ENCODE peak calls at places on chromosome 9, in four cellular contexts. F is uterus, N is ovary, K is prostate gland. E is an unnamed sample.

GRCh38 chr9:104992696-104993095 is 64.7 kb upstream of the ABCA1 start:
- DNase-seq in F (no peak), N (no peak), K (no peak), E (no peak)

GRCh38 chr9:7779201-7779600 is 20.4 kb downstream of the DMAC1 start:
- DNase-seq in N (no peak), K (no peak), F (no peak), E (no peak)

GRCh38 chr9:110125207-110125751 is 82.7 kb downstream of the C9orf152 start:
- DNase-seq in N (peak; percentile 87), K (peak; percentile 15), F (peak; percentile 95), E (peak; percentile 89)

GRCh38 chr9:106953166-106953565 is 90.2 kb downstream of the ZNF462 start:
- DNase-seq in N (peak; percentile 26), F (no peak), K (no peak), E (no peak)

GRCh38 chr9:95305770-95306492 is 11.6 kb downstream of the FANCC start:
- DNase-seq in F (no peak), N (no peak), K (no peak), E (no peak)

GRCh38 chr9:77589046-77589795 is 58.9 kb downstream of the GNA14 start:
- DNase-seq in F (no peak), K (no peak), N (no peak), E (no peak)

GRCh38 chr9:6973089-6973488 is 215.3 kb downstream of the KDM4C start:
- DNase-seq in F (no peak), N (no peak), K (no peak), E (no peak)

GRCh38 chr9:10806873-10807272 is 194.1 kb upstream of the PTPRD start:
- DNase-seq in K (no peak), N (no peak), F (no peak), E (no peak)

GRCh38 chr9:83116026-83116425 is 53.1 kb upstream of the RASEF start:
- DNase-seq in F (no peak), K (no peak), N (no peak), E (no peak)

GRCh38 chr9:33676746-33677505 is 118.4 kb upstream of the PRSS3 start:
- DNase-seq in K (peak; percentile 20), N (no peak), F (no peak), E (peak; percentile 64)

GRCh38 chr9:125479846-125480615 is 218.4 kb downstream of the GAPVD1 start:
- DNase-seq in F (no peak), N (no peak), K (no peak), E (no peak)

GRCh38 chr9:133534346-133535284 is at the start of gene ADAMTSL2:
- DNase-seq in F (peak; percentile 68), K (peak; percentile 26), N (peak; percentile 91), E (peak; percentile 69)

GRCh38 chr9:126033956-126034355 is 286.8 kb downstream of the PBX3 start:
- DNase-seq in F (no peak), N (no peak), K (no peak), E (no peak)

GRCh38 chr9:91127653-91128052 is 234.1 kb downstream of the AUH start:
- DNase-seq in K (no peak), F (no peak), N (no peak), E (no peak)

GRCh38 chr9:124015091-124015660 is 3.6 kb downstream of the LHX2 start:
- DNase-seq in N (no peak), F (no peak), K (no peak), E (no peak)

GRCh38 chr9:117678882-117679281 is 25.3 kb upstream of the TLR4 start:
- DNase-seq in F (no peak), N (no peak), K (no peak), E (no peak)

GRCh38 chr9:72894342-72894741 is 58.5 kb downstream of the ALDH1A1 start:
- DNase-seq in N (no peak), K (no peak), F (no peak), E (no peak)

GRCh38 chr9:71897573-71897972 is 13.4 kb downstream of the ABHD17B start:
- DNase-seq in K (no peak), N (no peak), F (no peak), E (no peak)

GRCh38 chr9:37290881-37291485 is 131.5 kb upstream of the GRHPR start:
- DNase-seq in K (no peak), F (no peak), N (no peak), E (no peak)

GRCh38 chr9:125755340-125755739 is 8.2 kb downstream of the PBX3 start:
- DNase-seq in K (no peak), N (no peak), F (no peak), E (no peak)

GRCh38 chr9:133163559-133164208 is at the start of gene GBGT1:
- DNase-seq in N (peak; percentile 76), F (peak; percentile 63), K (no peak), E (peak; percentile 61)

GRCh38 chr9:93893194-93893593 is 62.0 kb downstream of the BARX1 start:
- DNase-seq in K (no peak), N (no peak), F (no peak), E (no peak)

GRCh38 chr9:13267743-13268142 is 11.7 kb downstream of the MPDZ start:
- DNase-seq in N (no peak), K (no peak), F (no peak), E (no peak)

GRCh38 chr9:33108472-33108871 is 32.0 kb upstream of the SMU1 start:
- DNase-seq in F (no peak), K (no peak), N (no peak), E (peak; percentile 6)

GRCh38 chr9:127912882-127913281 is 4.0 kb downstream of the ST6GALNAC4 start:
- DNase-seq in K (peak; percentile 53), N (peak; percentile 34), F (no peak), E (no peak)

GRCh38 chr9:134299883-134300282 is 26.4 kb upstream of the RXRA start:
- DNase-seq in F (no peak), N (peak; percentile 12), K (peak; percentile 84), E (no peak)

GRCh38 chr9:97528529-97529230 is 27.2 kb downstream of the TMOD1 start:
- DNase-seq in N (no peak), K (no peak), F (peak; percentile 24), E (no peak)

GRCh38 chr9:92655896-92656536 is 13.9 kb downstream of the IPPK start:
- DNase-seq in K (no peak), F (no peak), N (peak; percentile 7), E (no peak)

GRCh38 chr9:72904267-72905093 is 48.4 kb downstream of the ALDH1A1 start:
- DNase-seq in F (no peak), N (no peak), K (no peak), E (no peak)

GRCh38 chr9:128895556-128895955 is 13.6 kb downstream of the LRRC8A start:
- DNase-seq in N (no peak), F (no peak), K (no peak), E (no peak)

GRCh38 chr9:73370053-73370452 is 218.4 kb downstream of the ANXA1 start:
- DNase-seq in F (no peak), K (no peak), N (no peak), E (no peak)

GRCh38 chr9:106697799-106698591 is 165.0 kb upstream of the ZNF462 start:
- DNase-seq in K (peak; percentile 49), F (peak; percentile 62), N (peak; percentile 73), E (peak; percentile 73)

GRCh38 chr9:134053941-134054761 is 13.7 kb downstream of the BRD3 start:
- DNase-seq in K (no peak), F (no peak), N (no peak), E (no peak)

DNA sequence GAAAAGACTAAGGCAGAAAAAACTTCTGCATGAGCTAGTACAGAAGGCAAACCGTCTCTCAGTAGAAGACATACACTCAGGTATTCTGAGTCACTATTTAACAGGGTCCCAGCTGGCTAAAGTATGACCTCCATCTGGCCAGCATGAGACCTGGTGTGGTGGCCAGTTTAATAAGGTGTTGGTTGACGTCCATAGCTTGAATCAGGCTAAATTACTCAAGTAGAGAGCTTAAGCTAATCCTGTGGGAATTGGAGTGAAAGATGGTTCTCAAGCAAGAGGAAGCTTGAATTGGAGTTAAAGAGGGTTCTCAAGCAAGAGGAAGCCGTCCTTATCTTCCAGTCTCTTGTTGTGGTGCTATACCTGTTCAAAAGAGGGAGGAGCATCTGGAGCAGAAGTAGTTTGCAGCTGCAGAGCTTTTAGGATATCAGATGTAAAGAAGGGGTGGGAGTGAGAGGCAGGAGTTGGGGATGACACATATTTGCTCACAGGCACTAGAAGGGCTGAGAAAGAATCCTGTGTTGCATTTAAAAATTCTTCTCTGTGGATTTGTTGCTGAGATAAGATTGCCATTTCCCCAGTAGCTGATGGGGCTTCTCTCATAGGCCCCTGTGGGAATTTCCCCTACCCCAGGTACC is 136.1 kb upstream of the RUSC2 start:
- DNase-seq in F (no peak), N (no peak), K (no peak), E (no peak)
- H3K27me3 ChIP-seq in F (no peaks in the 10 kb centered on the region), N (no peaks in the 10 kb centered on the region), K (no peaks in the 10 kb centered on the region), E (no peaks in the 10 kb centered on the region)

GRCh38 chr9:122103985-122104384 is 10.9 kb upstream of the TTLL11 start:
- DNase-seq in N (no peak), F (no peak), K (no peak), E (no peak)

GRCh38 chr9:122099271-122099869 is 6.3 kb upstream of the TTLL11 start:
- DNase-seq in N (peak; percentile 88), K (peak; percentile 71), F (peak; percentile 80), E (peak; percentile 95)

GRCh38 chr9:122102156-122102555 is 9.0 kb upstream of the TTLL11 start:
- DNase-seq in K (no peak), N (no peak), F (no peak), E (no peak)

GRCh38 chr9:122097679-122098315 is 4.7 kb upstream of the TTLL11 start:
- DNase-seq in F (no peak), K (no peak), N (no peak), E (no peak)

DNA sequence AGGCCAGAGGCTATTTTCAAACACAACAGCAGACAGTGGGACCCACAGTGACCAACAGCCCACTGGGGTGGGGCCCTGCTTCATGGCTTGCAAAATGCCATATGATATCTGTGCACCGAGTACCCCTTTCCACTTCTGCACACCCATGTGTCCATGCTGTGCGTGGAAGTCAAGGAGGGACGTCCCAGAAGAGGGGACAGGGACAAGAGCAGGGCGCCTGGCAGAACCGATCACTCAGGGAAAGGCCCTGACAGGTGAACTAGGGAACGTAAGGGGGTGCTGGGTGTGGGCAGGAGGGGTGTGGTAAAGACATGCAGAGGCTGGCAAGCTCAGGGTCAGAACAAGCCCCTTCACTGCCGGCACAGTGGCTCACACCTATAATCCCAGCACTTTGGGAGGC is 7.6 kb upstream of the TTLL11 start:
- DNase-seq in F (no peak), N (no peak), K (no peak), E (no peak)
- TF ChIP-seq CTCF in F (no peak), N (no peak), K (no peak), E (no peak)

DNA sequence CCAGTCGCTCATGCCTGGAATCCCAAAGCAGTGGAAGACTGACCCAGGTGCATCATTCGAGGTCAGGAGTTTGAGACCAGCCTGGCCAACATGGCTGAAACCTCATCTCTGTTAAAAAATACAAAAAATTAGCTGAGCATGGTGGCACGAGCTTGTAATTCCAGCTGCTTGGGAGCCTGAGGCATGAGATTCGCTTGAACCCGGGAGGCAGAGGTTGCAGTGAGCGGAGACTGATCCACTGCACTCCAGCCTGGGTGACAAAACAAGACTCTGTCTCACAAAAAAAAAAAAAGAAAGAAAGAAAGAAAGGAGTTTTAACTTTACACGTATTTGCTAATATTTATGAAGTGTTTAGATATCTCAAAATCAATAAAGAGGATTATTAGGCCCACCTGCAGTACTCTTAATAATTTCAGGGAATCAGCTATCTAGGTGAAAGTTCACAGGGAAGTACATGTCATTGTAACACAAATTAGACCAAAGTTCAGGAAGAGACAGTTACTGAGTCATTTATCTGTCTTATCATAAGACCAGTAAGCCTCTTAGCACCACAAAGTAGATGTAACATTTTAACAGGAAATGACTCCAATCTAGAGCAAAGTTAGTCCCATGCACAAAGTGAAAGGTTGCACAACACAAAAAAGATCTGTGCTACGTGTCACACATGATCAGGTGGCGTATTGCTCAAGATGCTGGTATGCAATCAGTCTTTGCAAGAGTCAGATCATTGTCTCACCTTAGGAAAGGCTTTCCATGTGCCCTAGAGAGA is 34.1 kb upstream of the PLIN2 start:
- DNase-seq in K (peak; percentile 54), N (no peak), F (peak; percentile 81), E (peak; percentile 57)
- TF ChIP-seq POLR2A in K (no peak), N (no peak), F (no peak), E (no peak)

GRCh38 chr9:131039129-131039954 is 30.4 kb downstream of the LAMC3 start:
- DNase-seq in K (no peak), F (no peak), N (no peak), E (no peak)
- H3K27me3 ChIP-seq in K (no peaks in the 10 kb centered on the region), F (no peaks in the 10 kb centered on the region), N (no peaks in the 10 kb centered on the region), E (no peaks in the 10 kb centered on the region)

E was measured in testis.